ENCODE peak calls at places on chromosomes 2 and 18, in seven cellular contexts. E is heart left ventricle, G is IMR-90, P is dorsolateral prefrontal cortex, K is choroid plexus epithelial cell, J is PC-9, Z is WTC11. Q is an unnamed sample.
A peak's percentile ranks its signal among the peaks of the same experiment; 100 is the strongest.

GRCh38 chr2:239834143-239834542 is 191.0 kb downstream of the NDUFA10 start:
- DNase-seq in E (no peak), G (no peak), P (no peak), K (no peak), J (no peak), Z (no peak), Q (no peak)

GRCh38 chr18:32937007-32937540 is 164.3 kb upstream of the KLHL14 start:
- DNase-seq in E (no peak), G (no peak), P (no peak), K (peak; percentile 12), J (no peak), Z (no peak), Q (no peak)

GRCh38 chr2:33342171-33342570 is 134.3 kb upstream of the RASGRP3 start:
- DNase-seq in E (no peak), G (no peak), P (no peak), K (no peak), J (no peak), Z (no peak), Q (no peak)

GRCh38 chr2:136905779-136906178 is 140.4 kb downstream of the THSD7B start:
- DNase-seq in E (no peak), G (no peak), P (no peak), K (no peak), J (no peak), Z (no peak), Q (no peak)

GRCh38 chr2:199278099-199278498 is 179.6 kb downstream of the SATB2 start:
- DNase-seq in E (no peak), G (peak; percentile 58), P (no peak), K (peak; percentile 84), J (peak; percentile 88), Z (no peak), Q (peak; percentile 34)

GRCh38 chr2:58520903-58521302 is 279.8 kb upstream of the FANCL start:
- DNase-seq in E (no peak), G (no peak), P (no peak), K (no peak), J (no peak), Z (no peak), Q (no peak)

GRCh38 chr2:238739668-238740067 is 108.2 kb upstream of the TWIST2 start:
- DNase-seq in E (no peak), G (no peak), P (no peak), K (no peak), J (no peak), Z (no peak), Q (no peak)

GRCh38 chr2:25373269-25373981 is 31.7 kb upstream of the DNMT3A start:
- DNase-seq in E (no peak), G (no peak), P (no peak), K (no peak), J (no peak), Z (no peak), Q (no peak)

GRCh38 chr2:160043265-160043664 is 19.1 kb downstream of the PLA2R1 start:
- DNase-seq in E (no peak), G (no peak), P (no peak), K (no peak), J (peak; percentile 41), Z (no peak), Q (no peak)

GRCh38 chr18:25853716-25854465 is 236.5 kb downstream of the SS18 start:
- DNase-seq in E (no peak), G (no peak), P (no peak), K (no peak), J (no peak), Z (no peak), Q (no peak)

GRCh38 chr18:23196119-23197004 is 61.1 kb downstream of the CABLES1 start:
- DNase-seq in E (no peak), G (no peak), P (no peak), K (no peak), J (no peak), Z (peak; percentile 62), Q (no peak)

GRCh38 chr2:8222979-8223730 is 458.7 kb upstream of the ID2 start:
- DNase-seq in E (no peak), G (no peak), P (no peak), K (no peak), J (no peak), Z (no peak), Q (no peak)

GRCh38 chr2:120348134-120349103 is 2.5 kb downstream of the INHBB start:
- DNase-seq in E (no peak), G (peak; percentile 11), P (no peak), K (no peak), J (peak; percentile 91), Z (no peak), Q (no peak)

GRCh38 chr2:158998486-158999248 is 30.2 kb downstream of the TANC1 start:
- DNase-seq in E (no peak), G (peak; percentile 80), P (no peak), K (peak; percentile 23), J (no peak), Z (no peak), Q (no peak)

GRCh38 chr2:113039158-113039557 is 13.5 kb downstream of the IL36B start:
- DNase-seq in E (no peak), G (no peak), P (no peak), K (no peak), J (no peak), Z (no peak), Q (no peak)

GRCh38 chr2:157364257-157364974 is 38.8 kb upstream of the ERMN start:
- DNase-seq in E (no peak), G (no peak), P (no peak), K (no peak), J (no peak), Z (no peak), Q (no peak)

GRCh38 chr18:7618821-7619410 is 51.8 kb downstream of the PTPRM start:
- DNase-seq in E (no peak), G (no peak), P (no peak), K (no peak), J (no peak), Z (no peak), Q (no peak)

GRCh38 chr2:150866431-150866830 is 379.0 kb upstream of the RND3 start:
- DNase-seq in E (no peak), G (peak; percentile 77), P (no peak), K (peak; percentile 44), J (no peak), Z (no peak), Q (no peak)

GRCh38 chr2:215238485-215239098 is 73.3 kb upstream of the ATIC start:
- DNase-seq in E (no peak), G (no peak), P (no peak), K (peak; percentile 41), J (no peak), Z (no peak), Q (no peak)

GRCh38 chr2:233209117-233209977 is 42.1 kb upstream of the ATG16L1 start:
- DNase-seq in E (no peak), G (peak; percentile 25), P (no peak), K (peak; percentile 44), J (peak; percentile 82), Z (no peak), Q (peak; percentile 55)

GRCh38 chr2:3638456-3638810 is 19.6 kb upstream of the ALLC start:
- DNase-seq in E (no peak), G (no peak), P (no peak), K (no peak), J (no peak), Z (no peak), Q (no peak)

GRCh38 chr18:9559253-9559652 is 55.1 kb downstream of the PPP4R1 start:
- DNase-seq in E (no peak), G (no peak), P (no peak), K (no peak), J (no peak), Z (no peak), Q (no peak)

GRCh38 chr2:46198931-46199330 is 98.3 kb upstream of the EPAS1 start:
- DNase-seq in E (peak; percentile 29), G (no peak), P (no peak), K (peak; percentile 35), J (peak; percentile 25), Z (no peak), Q (no peak)

GRCh38 chr2:46200861-46201605 is 96.2 kb upstream of the EPAS1 start:
- DNase-seq in E (no peak), G (no peak), P (no peak), K (no peak), J (peak; percentile 24), Z (no peak), Q (no peak)

GRCh38 chr2:46200100-46200690 is 97.0 kb upstream of the EPAS1 start:
- DNase-seq in E (no peak), G (peak; percentile 17), P (no peak), K (peak; percentile 51), J (peak; percentile 31), Z (no peak), Q (no peak)

GRCh38 chr2:46202453-46202852 is 94.8 kb upstream of the EPAS1 start:
- DNase-seq in E (no peak), G (no peak), P (no peak), K (no peak), J (peak; percentile 9), Z (no peak), Q (no peak)

GRCh38 chr2:46202987-46203386 is 94.2 kb upstream of the EPAS1 start:
- DNase-seq in E (no peak), G (no peak), P (no peak), K (no peak), J (peak; percentile 30), Z (no peak), Q (no peak)
- TF ChIP-seq CTCF in E (no peak), G (no peak), P (no peak), K (no peak), J (no peak), Z (no peak), Q (no peak)

GRCh38 chr18:64678048-64678447 is 529.2 kb upstream of the LINC00305 start:
- DNase-seq in E (no peak), G (no peak), P (no peak), K (no peak), J (no peak), Z (peak; percentile 16), Q (no peak)

DNA sequence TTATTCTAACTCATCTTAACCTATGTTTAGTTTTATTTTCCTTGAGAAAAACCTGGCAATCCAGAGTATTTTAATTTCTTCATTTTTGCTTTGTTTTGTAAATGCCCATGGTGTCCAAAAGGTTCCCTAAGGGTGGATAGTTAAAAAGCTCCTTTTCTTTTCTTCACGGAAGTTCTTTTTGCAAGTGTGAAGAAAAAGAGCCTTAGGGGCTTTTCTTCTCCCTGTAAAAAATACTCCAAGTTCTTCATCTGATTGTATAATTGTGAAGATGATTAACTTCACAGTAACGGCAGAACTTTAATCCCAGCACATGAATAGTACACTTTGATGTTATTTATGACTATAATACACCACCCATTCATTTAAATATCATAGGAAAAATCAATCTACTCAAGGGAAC is 530.2 kb upstream of the LINC00305 start:
- DNase-seq in E (no peak), G (no peak), P (no peak), K (no peak), J (no peak), Z (no peak), Q (no peak)
- TF ChIP-seq CTCF in E (no peak), G (no peak), P (no peak), K (no peak), J (no peak), Z (no peak), Q (no peak)

GRCh38 chr2:200966770-200967169 is 3.3 kb upstream of the ORC2 start:
- DNase-seq in E (no peak), G (peak; percentile 83), P (no peak), K (peak; percentile 88), J (peak; percentile 72), Z (no peak), Q (peak; percentile 45)
- TF ChIP-seq CTCF in E (no peak), G (peak; percentile 15), P (no peak), K (peak; percentile 5), J (no peak), Z (no peak), Q (no peak)

GRCh38 chr2:10071595-10071994 is 8.6 kb downstream of the CYS1 start:
- DNase-seq in E (no peak), G (no peak), P (no peak), K (no peak), J (no peak), Z (peak; percentile 36), Q (no peak)
- TF ChIP-seq CTCF in E (no peak), G (no peak), P (no peak), K (no peak), J (no peak), Z (no peak), Q (no peak)

Q was measured in retinal pigment epithelial cell.